ENCODE peak calls at places on chromosome 12, in five cellular contexts. A is activated B cell treated with CpG ODN at 0.5 μM for 24 hours; K is choroid plexus epithelial cell; N is PC-9; B is CD8-positive, alpha-beta T cell. D is an unnamed sample.

GRCh38 chr12:124758266-124759200 is 105.1 kb downstream of the SCARB1 start:
- DNase-seq in K (no peak), N (no peak), B (no peak), A (no peak), D (no peak)

GRCh38 chr12:106282457-106283097 is 20.0 kb upstream of the TCP11L2 start:
- DNase-seq in N (peak), K (peak), A (no peak), B (peak), D (no peak)

GRCh38 chr12:12779529-12779928 is 5.9 kb upstream of the APOLD1 start:
- DNase-seq in K (peak), A (no peak), B (no peak), N (peak), D (no peak)

GRCh38 chr12:51855586-51856428 is 7.3 kb upstream of the FIGNL2 start:
- DNase-seq in A (no peak), K (no peak), B (no peak), N (no peak), D (no peak)

GRCh38 chr12:96236221-96236822 is 42.1 kb downstream of the ELK3 start:
- DNase-seq in A (no peak), N (no peak), B (no peak), K (no peak), D (no peak)

GRCh38 chr12:54981796-54982195 is 2.8 kb downstream of the TESPA1 start:
- DNase-seq in K (no peak), A (no peak), B (no peak), N (no peak), D (no peak)

GRCh38 chr12:15520083-15520482 is 197.8 kb downstream of the PTPRO start:
- DNase-seq in N (no peak), K (no peak), B (no peak), A (no peak), D (no peak)

GRCh38 chr12:12885060-12885792 is 6.1 kb upstream of the GPRC5A start:
- DNase-seq in N (no peak), B (no peak), A (no peak), K (peak), D (no peak)

GRCh38 chr12:82350161-82350560 is 8.0 kb downstream of the CCDC59 start:
- DNase-seq in B (no peak), A (no peak), K (no peak), N (no peak), D (no peak)

GRCh38 chr12:128190614-128191013 is 76.4 kb upstream of the TMEM132C start:
- DNase-seq in A (no peak), B (no peak), N (no peak), K (no peak), D (no peak)

GRCh38 chr12:6914246-6914947 is at the start of gene ENO2:
- DNase-seq in N (no peak), A (peak), B (peak), K (peak), D (peak)

GRCh38 chr12:124423683-124424515 is 129.0 kb downstream of the RFLNA start:
- DNase-seq in B (no peak), N (no peak), K (no peak), A (no peak), D (no peak)

GRCh38 chr12:104643921-104644669 is 187.3 kb downstream of the CHST11 start:
- DNase-seq in K (peak), B (no peak), N (no peak), A (peak), D (peak)

GRCh38 chr12:103799504-103800251 is 41.4 kb downstream of the NT5DC3 start:
- DNase-seq in N (peak), K (peak), B (no peak), A (no peak), D (no peak)

GRCh38 chr12:46372131-46372851 is at the start of gene SLC38A2:
- DNase-seq in A (peak), B (peak), N (peak), K (peak), D (peak)

GRCh38 chr12:39660101-39660500 is 40.5 kb upstream of the ABCD2 start:
- DNase-seq in B (no peak), N (no peak), K (no peak), A (no peak), D (no peak)

GRCh38 chr12:8018666-8019581 is 13.6 kb upstream of the FOXJ2 start:
- DNase-seq in N (no peak), A (peak), K (no peak), B (no peak), D (no peak)

GRCh38 chr12:48021485-48022179 is 17.4 kb upstream of the COL2A1 start:
- DNase-seq in A (no peak), B (no peak), K (no peak), N (peak), D (no peak)

GRCh38 chr12:54937376-54937775 is 47.2 kb downstream of the TESPA1 start:
- DNase-seq in K (no peak), A (no peak), B (no peak), N (no peak), D (no peak)

GRCh38 chr12:7146228-7146627 is 16.1 kb downstream of the CLSTN3 start:
- DNase-seq in N (no peak), A (no peak), B (no peak), K (no peak), D (no peak)

GRCh38 chr12:121404734-121405133 is 4.8 kb downstream of the RNF34 start:
- DNase-seq in B (no peak), A (no peak), N (no peak), K (peak), D (no peak)

GRCh38 chr12:86331012-86331411 is 74.8 kb upstream of the MGAT4C start:
- DNase-seq in K (no peak), B (no peak), A (no peak), N (no peak), D (no peak)

GRCh38 chr12:109910969-109911348 is 10.9 kb downstream of the TCHP start:
- DNase-seq in K (peak), A (no peak), N (no peak), B (no peak), D (no peak)

GRCh38 chr12:12336049-12336411 is 14.0 kb downstream of the MANSC1 start:
- DNase-seq in A (no peak), N (no peak), B (no peak), K (peak), D (no peak)

GRCh38 chr12:1533205-1533601 is 61.2 kb downstream of the FBXL14 start:
- DNase-seq in K (no peak), B (peak), A (no peak), N (no peak), D (no peak)

GRCh38 chr12:126762150-126762549 is 1504.8 kb upstream of the TMEM132C start:
- DNase-seq in A (no peak), K (no peak), N (no peak), B (no peak), D (no peak)

GRCh38 chr12:30823140-30823669 is 68.5 kb upstream of the CAPRIN2 start:
- DNase-seq in K (no peak), B (peak), A (peak), N (no peak), D (peak)

GRCh38 chr12:94571556-94571955 is 78.8 kb downstream of the TMCC3 start:
- DNase-seq in A (no peak), K (peak), B (no peak), N (peak), D (peak)

GRCh38 chr12:32920506-32921085 is 24.0 kb upstream of the PKP2 start:
- DNase-seq in N (peak), A (no peak), B (no peak), K (peak), D (no peak)
- TF ChIP-seq CTCF in N (no peak), A (no peak), B (no peak), K (no peak), D (no peak)

GRCh38 chr12:112473056-112473455 is 54.3 kb downstream of the PTPN11 start:
- DNase-seq in N (no peak), A (no peak), B (no peak), K (peak), D (no peak)
- TF ChIP-seq CTCF in N (peak), A (no peak), B (no peak), K (peak), D (no peak)

GRCh38 chr12:49842519-49843352 is at the start of gene BCDIN3D:
- DNase-seq in K (peak), B (peak), N (peak), A (peak), D (peak)
- TF ChIP-seq CTCF in K (no peak), B (no peak), N (no peak), A (no peak), D (no peak)

GRCh38 chr12:2648406-2648805 is 146.4 kb upstream of the FKBP4 start:
- DNase-seq in K (no peak), B (no peak), A (no peak), N (no peak), D (no peak)

GRCh38 chr12:2650261-2651060 is 144.3 kb upstream of the FKBP4 start:
- DNase-seq in K (no peak), B (no peak), A (no peak), N (no peak), D (no peak)

GRCh38 chr12:2651061-2651965 is 143.5 kb upstream of the FKBP4 start:
- DNase-seq in K (no peak), B (no peak), N (no peak), A (no peak), D (no peak)

GRCh38 chr12:2647186-2647585 is 147.6 kb upstream of the FKBP4 start:
- DNase-seq in K (no peak), B (no peak), A (no peak), N (no peak), D (no peak)

DNA sequence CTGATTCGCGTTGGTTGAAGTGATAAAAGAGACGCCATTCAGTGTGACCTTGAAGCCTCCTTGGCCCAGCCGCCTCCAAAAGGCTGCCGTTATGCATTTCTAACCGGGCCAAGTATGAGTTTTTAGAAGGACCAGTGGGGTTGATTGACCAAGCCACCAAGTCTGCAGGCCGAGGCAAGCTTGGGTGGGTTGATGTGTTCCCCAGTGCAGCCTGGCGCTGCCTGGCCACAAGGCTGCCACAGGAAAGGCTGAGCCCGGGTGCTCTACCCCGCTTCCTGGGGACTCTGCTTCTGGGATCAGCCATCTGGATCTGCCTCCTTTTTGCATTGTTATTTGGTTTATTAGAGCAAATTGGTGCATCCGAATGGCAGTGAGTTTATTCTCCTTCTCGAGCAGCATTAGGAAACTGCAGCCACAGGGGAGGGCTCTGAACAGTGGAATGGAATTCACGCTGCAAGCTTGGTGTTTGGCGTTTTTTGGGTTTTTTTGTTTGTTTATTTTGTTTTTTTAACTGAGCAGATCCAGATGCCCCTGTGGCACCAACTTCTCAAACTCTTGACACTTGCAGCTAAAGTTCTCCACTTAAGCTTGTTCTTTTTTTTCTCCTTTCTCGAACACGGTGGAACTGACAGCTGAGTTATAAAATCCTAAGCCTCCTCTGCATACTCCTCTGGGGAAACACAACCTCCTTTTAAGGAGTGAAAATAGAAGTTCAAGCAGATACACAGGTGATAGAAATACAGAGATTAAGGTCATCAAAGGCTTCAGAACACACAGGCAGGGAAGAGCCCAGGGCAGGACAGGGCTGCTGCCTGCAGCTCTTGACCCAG is 145.4 kb upstream of the FKBP4 start:
- DNase-seq in K (no peak), A (no peak), B (no peak), N (no peak), D (no peak)
- TF ChIP-seq CTCF in K (no peak), A (no peak), B (no peak), N (no peak), D (no peak)

GRCh38 chr12:2733493-2734252 is 61.1 kb upstream of the FKBP4 start:
- DNase-seq in K (no peak), B (no peak), A (no peak), N (no peak), D (no peak)
- TF ChIP-seq CTCF in K (peak), B (no peak), A (no peak), N (no peak), D (no peak)

DNA sequence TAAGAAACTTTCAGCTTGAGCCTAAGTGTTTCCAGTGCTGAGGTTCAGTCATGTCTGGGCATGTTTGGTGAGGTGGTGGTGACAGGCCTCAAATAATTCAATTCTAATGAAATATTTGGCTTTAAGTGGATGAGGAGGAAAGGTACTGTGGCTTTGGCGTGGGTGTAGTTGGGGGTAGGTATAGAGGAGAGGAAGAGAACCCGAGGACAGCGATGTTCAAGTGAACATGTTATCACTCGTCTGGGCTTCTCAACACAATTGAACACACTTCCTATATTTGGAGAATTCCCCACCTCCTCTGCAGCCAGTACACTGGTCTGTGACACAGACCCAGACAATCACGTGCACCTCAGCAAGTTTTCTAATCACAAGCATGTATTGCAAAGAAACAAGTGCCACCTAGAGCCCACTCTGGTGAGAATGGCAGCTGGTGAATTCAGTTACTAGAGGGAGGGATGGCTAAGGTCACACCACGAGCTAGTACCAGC is 53.0 kb downstream of the IFNG-AS1 start:
- DNase-seq in N (no peak), B (no peak), K (peak), A (no peak), D (no peak)
- TF ChIP-seq CTCF in N (no peak), B (no peak), K (no peak), A (no peak), D (no peak)

DNA sequence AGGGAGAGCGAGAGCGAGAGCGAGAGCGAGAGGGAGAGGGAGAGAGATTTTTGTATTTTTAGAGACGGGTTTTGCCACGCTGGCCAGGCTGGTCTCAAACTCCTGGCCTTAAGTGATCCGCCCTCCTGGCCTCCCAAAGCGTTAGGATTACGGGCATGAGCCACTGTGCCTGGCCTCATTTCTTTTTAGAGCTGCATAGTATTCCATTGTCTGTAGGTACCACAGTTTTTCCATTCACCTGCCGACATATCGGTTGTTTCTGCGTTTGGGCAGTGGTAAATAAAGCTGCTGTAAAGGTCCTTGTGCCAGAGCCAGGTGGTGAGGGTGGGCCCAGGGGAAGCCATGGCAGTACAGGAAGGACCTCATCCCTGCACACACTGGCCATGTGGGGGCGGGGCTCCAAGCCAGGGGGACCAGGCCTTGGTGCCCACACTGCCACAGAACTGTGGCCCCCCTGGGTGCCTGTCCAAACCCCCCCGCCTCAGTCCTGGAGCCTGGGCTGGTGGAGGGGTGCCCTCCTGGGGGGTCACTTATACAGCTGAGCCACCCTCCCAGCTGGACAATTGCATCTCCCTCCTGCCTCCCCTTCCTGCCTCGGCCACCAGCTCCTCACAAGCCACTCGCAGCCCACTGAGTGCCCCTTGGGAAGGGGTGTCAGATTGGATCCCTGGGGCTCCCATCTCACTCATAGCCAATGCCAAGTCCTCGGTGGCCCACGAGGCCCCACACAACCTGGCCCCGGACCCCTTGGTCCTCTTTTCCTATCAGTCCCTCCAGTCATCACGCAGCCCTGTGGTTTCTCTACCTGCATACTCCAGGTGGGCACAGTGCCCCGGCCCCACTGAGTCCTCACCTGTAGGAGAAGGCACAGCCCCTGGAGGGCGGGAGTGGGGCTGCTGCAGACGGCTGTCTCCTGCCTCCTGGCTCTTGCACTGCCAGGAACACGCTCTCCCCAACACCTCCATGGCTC is 1.7 kb upstream of the PUS1 start:
- DNase-seq in B (peak), K (no peak), A (no peak), N (no peak), D (peak)
- TF ChIP-seq CTCF in B (no peak), K (no peak), A (no peak), N (no peak), D (no peak)

D was measured in heart left ventricle.